ENCODE peak calls at places on chromosomes 5 and 9, in six cellular contexts. One of them, this sample, is unnamed.

GRCh38 chr5:175658299-175659145 is 651 bp downstream of the HRH2 start:
- DNase-seq in endodermal cell: peak; percentile 79
- DNase-seq in psoas muscle: no peak
- DNase-seq in heart right ventricle: no peak
- DNase-seq in left ventricle myocardium inferior: no peak
- DNase-seq in SK-N-SH: peak; percentile 60
- DNase-seq in this sample: peak; percentile 42

GRCh38 chr5:168947212-168947868 is 353.6 kb downstream of the SLIT3 start:
- DNase-seq in endodermal cell: peak; percentile 94
- DNase-seq in psoas muscle: no peak
- DNase-seq in heart right ventricle: peak; percentile 29
- DNase-seq in left ventricle myocardium inferior: peak; percentile 24
- DNase-seq in SK-N-SH: peak; percentile 78
- DNase-seq in this sample: peak; percentile 52

GRCh38 chr5:145499483-145499882 is 335.7 kb downstream of the PRELID2 start:
- DNase-seq in endodermal cell: no peak
- DNase-seq in psoas muscle: no peak
- DNase-seq in heart right ventricle: no peak
- DNase-seq in left ventricle myocardium inferior: no peak
- DNase-seq in SK-N-SH: no peak
- DNase-seq in this sample: peak; percentile 21

GRCh38 chr9:131385296-131385695 is 8.6 kb upstream of the PRRC2B start:
- DNase-seq in endodermal cell: no peak
- DNase-seq in psoas muscle: no peak
- DNase-seq in heart right ventricle: no peak
- DNase-seq in left ventricle myocardium inferior: no peak
- DNase-seq in SK-N-SH: no peak
- DNase-seq in this sample: no peak

GRCh38 chr9:98146101-98146991 is 27.3 kb upstream of the TRIM14 start:
- DNase-seq in endodermal cell: no peak
- DNase-seq in psoas muscle: no peak
- DNase-seq in heart right ventricle: no peak
- DNase-seq in left ventricle myocardium inferior: peak; percentile 29
- DNase-seq in SK-N-SH: peak; percentile 75
- DNase-seq in this sample: no peak

GRCh38 chr9:108750656-108751175 is 105.1 kb downstream of the ACTL7B start:
- DNase-seq in endodermal cell: no peak
- DNase-seq in psoas muscle: no peak
- DNase-seq in heart right ventricle: no peak
- DNase-seq in left ventricle myocardium inferior: no peak
- DNase-seq in SK-N-SH: no peak
- DNase-seq in this sample: no peak

GRCh38 chr5:146731909-146732659 is 146.5 kb downstream of the PPP2R2B start:
- DNase-seq in endodermal cell: no peak
- DNase-seq in psoas muscle: no peak
- DNase-seq in heart right ventricle: no peak
- DNase-seq in left ventricle myocardium inferior: no peak
- DNase-seq in SK-N-SH: no peak
- DNase-seq in this sample: no peak

GRCh38 chr9:27426717-27427645 is 97.1 kb upstream of the IFNK start:
- DNase-seq in endodermal cell: peak; percentile 71
- DNase-seq in psoas muscle: no peak
- DNase-seq in heart right ventricle: no peak
- DNase-seq in left ventricle myocardium inferior: no peak
- DNase-seq in SK-N-SH: no peak
- DNase-seq in this sample: no peak

GRCh38 chr9:34001308-34001707 is 47.4 kb downstream of the UBAP2 start:
- DNase-seq in endodermal cell: no peak
- DNase-seq in psoas muscle: no peak
- DNase-seq in heart right ventricle: no peak
- DNase-seq in left ventricle myocardium inferior: no peak
- DNase-seq in SK-N-SH: no peak
- DNase-seq in this sample: peak; percentile 19

GRCh38 chr5:32173394-32174010 is 617 bp downstream of the GOLPH3 start:
- DNase-seq in endodermal cell: peak; percentile 88
- DNase-seq in psoas muscle: peak; percentile 65
- DNase-seq in heart right ventricle: peak; percentile 68
- DNase-seq in left ventricle myocardium inferior: peak; percentile 54
- DNase-seq in SK-N-SH: peak; percentile 67
- DNase-seq in this sample: peak; percentile 59

DNA sequence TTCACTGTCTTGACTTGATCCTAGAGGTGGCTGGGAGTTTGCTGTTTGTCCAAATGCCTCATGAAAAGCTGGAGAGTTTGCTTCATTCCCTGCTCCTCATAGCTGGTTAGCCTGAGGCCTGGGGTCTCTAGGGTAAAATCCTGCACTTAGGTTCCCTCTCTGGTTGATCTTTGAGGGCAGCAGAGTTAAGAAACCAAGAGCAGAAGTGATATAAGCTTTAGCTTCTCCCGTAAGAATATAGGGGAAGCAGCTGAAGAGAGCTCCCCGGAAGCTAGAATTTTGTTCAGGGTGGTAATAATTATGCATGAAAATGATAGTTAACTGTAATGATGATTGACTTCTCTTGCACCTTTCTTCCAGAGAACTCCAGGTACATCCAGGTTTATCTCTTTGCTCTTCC is 1.4 kb downstream of the FAM53C start:
- DNase-seq in endodermal cell: no peak
- DNase-seq in psoas muscle: no peak
- DNase-seq in heart right ventricle: no peak
- DNase-seq in left ventricle myocardium inferior: no peak
- DNase-seq in SK-N-SH: no peak
- DNase-seq in this sample: no peak
- H3K27ac ChIP-seq in endodermal cell: peak overlapping the region; percentile 100
- H3K27ac ChIP-seq in psoas muscle: peak overlapping the region; percentile 99
- H3K27ac ChIP-seq in heart right ventricle: peak overlapping the region; percentile 98
- H3K27ac ChIP-seq in left ventricle myocardium inferior: peak overlapping the region; percentile 97
- H3K27ac ChIP-seq in SK-N-SH: peak overlapping the region; percentile 92
- H3K27ac ChIP-seq in this sample: no peak overlapping the region

GRCh38 chr5:34570143-34570542 is 86.0 kb upstream of the RAI14 start:
- DNase-seq in endodermal cell: no peak
- DNase-seq in psoas muscle: no peak
- DNase-seq in heart right ventricle: no peak
- DNase-seq in left ventricle myocardium inferior: no peak
- DNase-seq in SK-N-SH: no peak
- DNase-seq in this sample: no peak
- H3K27ac ChIP-seq in endodermal cell: no peak overlapping the region
- H3K27ac ChIP-seq in psoas muscle: no peak overlapping the region
- H3K27ac ChIP-seq in heart right ventricle: no peak overlapping the region
- H3K27ac ChIP-seq in left ventricle myocardium inferior: no peak overlapping the region
- H3K27ac ChIP-seq in SK-N-SH: peak overlapping the region; percentile 95
- H3K27ac ChIP-seq in this sample: no peak overlapping the region

GRCh38 chr9:26261503-26262330 is 583.5 kb upstream of the TUSC1 start:
- DNase-seq in endodermal cell: peak; percentile 49
- DNase-seq in psoas muscle: no peak
- DNase-seq in heart right ventricle: no peak
- DNase-seq in left ventricle myocardium inferior: no peak
- DNase-seq in SK-N-SH: no peak
- DNase-seq in this sample: no peak
- H3K27ac ChIP-seq in endodermal cell: no peak overlapping the region
- H3K27ac ChIP-seq in psoas muscle: no peak overlapping the region
- H3K27ac ChIP-seq in heart right ventricle: no peak overlapping the region
- H3K27ac ChIP-seq in left ventricle myocardium inferior: no peak overlapping the region
- H3K27ac ChIP-seq in SK-N-SH: peak overlapping the region; percentile 99
- H3K27ac ChIP-seq in this sample: no peak overlapping the region

GRCh38 chr9:115403753-115404152 is 285.8 kb upstream of the TNC start:
- DNase-seq in endodermal cell: no peak
- DNase-seq in psoas muscle: no peak
- DNase-seq in heart right ventricle: no peak
- DNase-seq in left ventricle myocardium inferior: no peak
- DNase-seq in SK-N-SH: no peak
- DNase-seq in this sample: no peak
- H3K27ac ChIP-seq in endodermal cell: no peak overlapping the region
- H3K27ac ChIP-seq in psoas muscle: no peak overlapping the region
- H3K27ac ChIP-seq in heart right ventricle: no peak overlapping the region
- H3K27ac ChIP-seq in left ventricle myocardium inferior: no peak overlapping the region
- H3K27ac ChIP-seq in SK-N-SH: no peak overlapping the region
- H3K27ac ChIP-seq in this sample: no peak overlapping the region